ENCODE peak calls at places on chromosomes 13 and 19, in seven cellular contexts. V is breast epithelium, H is lower leg skin, D is IMR-90, T is right lobe of liver, B is A549, O is heart left ventricle. X is an unnamed sample.

GRCh38 chr19:58265100-58265499 is 13.7 kb upstream of the ZNF8 start:
- DNase-seq in T (no peak), B (no peak), O (no peak), D (no peak), H (no peak), V (no peak), X (no peak)

GRCh38 chr13:36344173-36344572 is 2.0 kb downstream of the SPART start:
- DNase-seq in V (no peak), H (no peak), O (no peak), B (no peak), T (no peak), D (peak), X (no peak)

GRCh38 chr19:45952691-45953505 is 20.8 kb downstream of the NOVA2 start:
- DNase-seq in T (peak), B (peak), V (no peak), D (peak), O (peak), H (no peak), X (peak)

GRCh38 chr13:32267836-32268439 is 47.2 kb downstream of the ZAR1L start:
- DNase-seq in D (no peak), H (no peak), B (no peak), O (no peak), T (no peak), V (no peak), X (no peak)

GRCh38 chr13:92122454-92122853 is 724.0 kb downstream of the GPC5 start:
- DNase-seq in O (no peak), H (no peak), D (no peak), B (no peak), V (no peak), T (no peak), X (no peak)

GRCh38 chr19:4059931-4060620 is 6.6 kb downstream of the ZBTB7A start:
- DNase-seq in V (no peak), O (peak), D (no peak), T (peak), B (no peak), H (peak), X (peak)

GRCh38 chr13:105616313-105617075 is 919.0 kb downstream of the EFNB2 start:
- DNase-seq in H (no peak), T (no peak), V (no peak), D (peak), B (no peak), O (no peak), X (no peak)

GRCh38 chr13:33577037-33577436 is 240.9 kb upstream of the RFC3 start:
- DNase-seq in D (peak), T (no peak), V (no peak), B (no peak), H (no peak), O (no peak), X (no peak)

GRCh38 chr19:15285896-15286591 is 46.3 kb downstream of the BRD4 start:
- DNase-seq in V (no peak), H (no peak), D (no peak), O (no peak), T (no peak), B (no peak), X (no peak)

GRCh38 chr19:10389863-10390262 is 9.5 kb upstream of the TYK2 start:
- DNase-seq in D (no peak), H (no peak), V (no peak), T (no peak), B (no peak), O (no peak), X (no peak)

GRCh38 chr13:109669234-109669612 is 117.2 kb downstream of the IRS2 start:
- DNase-seq in T (peak), H (no peak), D (no peak), B (no peak), V (no peak), O (peak), X (no peak)
- TF ChIP-seq POLR2A in T (no peak), H (no peak), D (no peak), B (no peak), V (no peak), O (no peak), X (no peak)

GRCh38 chr19:17555480-17555928 is at the start of gene COLGALT1:
- DNase-seq in B (peak), V (peak), T (peak), H (peak), D (peak), O (peak), X (peak)

GRCh38 chr19:17550076-17550667 is 5.3 kb upstream of the COLGALT1 start:
- DNase-seq in B (no peak), H (no peak), T (no peak), D (no peak), O (no peak), V (no peak), X (no peak)

GRCh38 chr19:17555929-17556813 is 722 bp downstream of the COLGALT1 start:
- DNase-seq in B (no peak), V (no peak), O (peak), T (peak), H (peak), D (peak), X (peak)

GRCh38 chr19:17554968-17555479 is 425 bp upstream of the COLGALT1 start:
- DNase-seq in T (no peak), V (no peak), O (no peak), B (no peak), H (no peak), D (no peak), X (no peak)

GRCh38 chr19:17553256-17553655 is 2.2 kb upstream of the COLGALT1 start:
- DNase-seq in O (peak), V (no peak), T (peak), D (peak), B (no peak), H (peak), X (no peak)
- TF ChIP-seq POLR2A in O (no peak), V (no peak), T (no peak), D (no peak), B (no peak), H (no peak), X (no peak)

GRCh38 chr13:45340422-45341033 is 455 bp downstream of the TPT1 start:
- DNase-seq in D (peak), T (peak), H (peak), B (peak), O (peak), V (peak), X (peak)
- TF ChIP-seq POLR2A in D (peak), T (no peak), H (no peak), B (peak), O (peak), V (no peak), X (no peak)

DNA sequence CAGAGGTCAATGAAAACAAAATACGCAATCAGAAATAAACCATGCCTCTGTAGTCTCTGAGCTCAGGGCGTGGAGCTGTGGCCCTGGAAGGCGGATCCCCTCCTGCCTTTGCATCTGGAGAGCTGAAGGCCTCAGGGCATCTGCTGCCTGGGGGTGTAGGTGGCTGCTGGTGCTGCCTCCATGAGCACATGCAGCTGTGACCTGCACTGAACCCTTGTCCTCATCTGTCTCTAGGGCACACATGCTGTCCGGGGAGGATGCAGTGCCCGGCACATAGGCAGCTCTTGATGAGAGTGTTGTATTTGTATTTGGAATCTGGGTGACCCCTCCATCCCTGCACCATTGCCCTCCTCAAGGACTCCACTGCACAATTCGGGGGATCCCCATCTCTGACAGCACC is 185.7 kb downstream of the TEX29 start:
- DNase-seq in V (peak), O (no peak), B (no peak), T (no peak), D (no peak), H (no peak), X (no peak)
- TF ChIP-seq POLR2A in V (no peak), O (no peak), B (no peak), T (no peak), D (no peak), H (no peak), X (no peak)

DNA sequence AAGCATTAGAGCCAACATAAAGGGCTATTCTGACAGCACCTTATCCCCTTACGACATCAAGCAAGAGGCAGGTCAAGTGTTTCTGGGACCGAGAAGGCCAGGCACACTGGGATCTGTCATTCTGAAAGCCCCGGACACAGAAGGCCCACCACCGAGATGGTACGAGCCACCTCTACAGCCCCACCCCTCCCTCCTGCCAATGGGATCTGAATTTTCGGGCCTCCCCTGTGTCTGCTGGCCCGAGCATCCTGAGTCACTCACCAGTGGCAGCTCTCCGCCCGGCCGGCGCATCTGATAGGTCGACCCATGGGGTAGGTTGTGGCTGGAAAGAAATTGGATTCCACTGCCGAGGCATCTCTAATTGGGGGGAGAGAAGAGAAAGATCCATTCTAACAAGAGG is 2.6 kb downstream of the TIMM44 start:
- DNase-seq in B (no peak), V (no peak), O (peak), H (no peak), D (no peak), T (no peak), X (no peak)
- TF ChIP-seq POLR2A in B (no peak), V (no peak), O (no peak), H (no peak), D (no peak), T (no peak), X (no peak)

GRCh38 chr19:55193481-55193880 is 13.4 kb upstream of the SYT5 start:
- DNase-seq in T (no peak), B (no peak), O (no peak), D (no peak), V (no peak), H (no peak), X (no peak)

GRCh38 chr19:55186080-55186479 is 6.0 kb upstream of the SYT5 start:
- DNase-seq in O (no peak), V (no peak), B (no peak), D (no peak), T (no peak), H (no peak), X (no peak)

GRCh38 chr19:55188620-55189019 is 8.5 kb upstream of the SYT5 start:
- DNase-seq in T (no peak), H (no peak), B (no peak), D (no peak), O (no peak), V (no peak), X (no peak)

GRCh38 chr19:55189424-55189823 is 9.3 kb upstream of the SYT5 start:
- DNase-seq in V (no peak), D (peak), B (peak), H (peak), O (peak), T (peak), X (no peak)
- TF ChIP-seq POLR2A in V (no peak), D (no peak), B (peak), H (no peak), O (no peak), T (no peak), X (no peak)

GRCh38 chr13:26253787-26254582 is at the start of gene CDK8:
- DNase-seq in B (peak), H (peak), O (peak), V (peak), T (peak), D (peak), X (peak)
- TF ChIP-seq POLR2A in B (peak), H (no peak), O (peak), V (no peak), T (peak), D (peak), X (peak)